ENCODE peak calls at places on chromosomes 12 and 14, in nine cellular contexts. G is B cell, Z is heart left ventricle, T is gastrocnemius medialis, I is PC-3, F is A549, N is psoas muscle, J is SK-N-SH, R is stomach. W is an unnamed sample.

GRCh38 chr14:102776761-102777710 is at the start of gene TRAF3:
- DNase-seq in G (peak), Z (peak), T (no peak), I (peak), F (peak), N (peak), J (peak), R (peak), W (peak)

GRCh38 chr12:132497514-132498405 is 7.8 kb downstream of the FBRSL1 start:
- DNase-seq in G (no peak), Z (no peak), T (no peak), I (no peak), F (no peak), N (no peak), J (no peak), R (no peak), W (no peak)

GRCh38 chr14:83826838-83827237 is 1703.1 kb upstream of the FLRT2 start:
- DNase-seq in G (no peak), Z (no peak), T (no peak), I (peak), F (no peak), N (no peak), J (no peak), R (no peak), W (no peak)

GRCh38 chr12:54385251-54385914 is 850 bp upstream of the ZNF385A start:
- DNase-seq in G (peak), Z (no peak), T (no peak), I (no peak), F (no peak), N (no peak), J (peak), R (no peak), W (no peak)

GRCh38 chr14:52080171-52080800 is 11.4 kb upstream of the NID2 start:
- DNase-seq in G (no peak), Z (no peak), T (no peak), I (peak), F (no peak), N (no peak), J (no peak), R (no peak), W (no peak)

GRCh38 chr14:103905861-103906456 is 22.3 kb upstream of the TDRD9 start:
- DNase-seq in G (no peak), Z (no peak), T (no peak), I (no peak), F (no peak), N (no peak), J (peak), R (no peak), W (no peak)

GRCh38 chr12:84276215-84276614 is 636.4 kb downstream of the SLC6A15 start:
- DNase-seq in G (no peak), Z (no peak), T (no peak), I (no peak), F (no peak), N (no peak), J (peak), R (no peak), W (no peak)

GRCh38 chr14:75063491-75064204 is at the start of gene ACYP1:
- DNase-seq in G (peak), Z (peak), T (peak), I (peak), F (peak), N (peak), J (peak), R (peak), W (peak)

GRCh38 chr12:1527789-1528188 is 66.6 kb downstream of the FBXL14 start:
- DNase-seq in G (no peak), Z (no peak), T (no peak), I (peak), F (no peak), N (no peak), J (no peak), R (no peak), W (no peak)

GRCh38 chr12:87704374-87704773 is 324.8 kb downstream of the C12orf50 start:
- DNase-seq in G (no peak), Z (no peak), T (no peak), I (peak), F (no peak), N (no peak), J (no peak), R (no peak), W (no peak)

GRCh38 chr14:92984082-92984788 is 61.3 kb downstream of the CHGA start:
- DNase-seq in G (no peak), Z (no peak), T (no peak), I (no peak), F (no peak), N (no peak), J (no peak), R (no peak), W (no peak)

GRCh38 chr14:102419276-102419675 is 56.5 kb downstream of the TECPR2 start:
- DNase-seq in G (no peak), Z (no peak), T (no peak), I (no peak), F (no peak), N (no peak), J (no peak), R (no peak), W (no peak)

GRCh38 chr12:13959131-13959734 is 22.2 kb downstream of the GRIN2B start:
- DNase-seq in G (no peak), Z (no peak), T (no peak), I (no peak), F (no peak), N (no peak), J (no peak), R (no peak), W (no peak)

GRCh38 chr14:105219043-105219612 is 29.2 kb upstream of the BTBD6 start:
- DNase-seq in G (no peak), Z (no peak), T (no peak), I (no peak), F (no peak), N (no peak), J (no peak), R (no peak), W (no peak)

GRCh38 chr12:40137252-40137651 is 31.4 kb upstream of the SLC2A13 start:
- DNase-seq in G (no peak), Z (no peak), T (no peak), I (no peak), F (no peak), N (no peak), J (no peak), R (no peak), W (no peak)

GRCh38 chr14:53093206-53093605 is 59.9 kb downstream of the DDHD1 start:
- DNase-seq in G (no peak), Z (no peak), T (no peak), I (no peak), F (no peak), N (no peak), J (no peak), R (no peak), W (no peak)

GRCh38 chr14:57526942-57527341 is 33.3 kb upstream of the CCDC198 start:
- DNase-seq in G (no peak), Z (no peak), T (no peak), I (no peak), F (no peak), N (no peak), J (no peak), R (no peak), W (no peak)
- TF ChIP-seq CTCF in G (no peak), Z (no peak), T (no peak), I (peak), F (no peak), N (no peak), J (no peak), R (no peak), W (no peak)

DNA sequence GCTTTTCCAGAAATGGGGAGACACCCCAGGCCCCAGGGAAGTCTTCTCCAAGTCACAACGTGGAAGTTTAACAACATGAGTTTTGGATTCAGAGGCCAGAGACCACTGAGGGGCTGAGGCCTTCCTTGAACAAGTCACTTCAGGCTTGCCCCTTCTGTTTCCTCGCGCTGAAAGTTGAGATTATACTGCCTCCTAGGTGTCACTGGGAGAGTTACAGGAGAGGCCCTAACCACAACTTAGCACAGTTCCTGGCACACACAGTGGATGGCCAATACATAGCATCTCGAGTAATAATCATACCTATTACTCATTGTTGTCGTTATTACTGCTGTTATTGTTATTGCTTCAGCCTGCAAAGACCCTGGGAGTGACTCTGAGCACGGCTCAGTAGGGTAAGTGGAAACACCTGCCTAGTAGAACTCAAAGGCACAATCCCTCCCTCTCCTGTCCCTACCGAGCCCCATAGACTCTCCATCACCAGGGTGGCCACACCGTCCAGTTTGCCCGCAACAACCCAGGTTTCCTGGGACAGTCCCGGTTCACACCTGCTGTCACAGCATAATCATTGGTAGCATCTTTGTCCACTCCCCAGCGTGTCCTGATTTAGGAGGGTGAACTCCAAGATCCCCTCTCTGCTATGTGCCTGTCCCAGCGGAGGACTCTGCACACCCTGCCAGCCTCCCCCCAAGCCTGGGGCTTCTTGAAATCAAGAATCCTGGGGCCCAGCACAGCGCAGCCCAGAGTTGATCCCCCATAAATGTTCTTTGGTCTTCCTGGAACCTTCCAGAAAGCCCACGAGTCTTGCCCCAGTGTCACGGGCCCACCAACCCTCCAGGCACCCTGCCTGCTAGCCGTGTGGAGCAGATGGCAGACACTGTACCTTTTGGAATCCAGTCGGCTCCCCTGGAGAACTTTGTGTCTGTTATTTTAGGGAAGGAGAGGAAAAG is 85.0 kb downstream of the SYNE3 start:
- DNase-seq in G (no peak), Z (no peak), T (no peak), I (peak), F (peak), N (no peak), J (peak), R (no peak), W (no peak)
- TF ChIP-seq CTCF in G (peak), Z (peak), T (no peak), I (peak), F (peak), N (peak), J (peak), R (no peak), W (no peak)

DNA sequence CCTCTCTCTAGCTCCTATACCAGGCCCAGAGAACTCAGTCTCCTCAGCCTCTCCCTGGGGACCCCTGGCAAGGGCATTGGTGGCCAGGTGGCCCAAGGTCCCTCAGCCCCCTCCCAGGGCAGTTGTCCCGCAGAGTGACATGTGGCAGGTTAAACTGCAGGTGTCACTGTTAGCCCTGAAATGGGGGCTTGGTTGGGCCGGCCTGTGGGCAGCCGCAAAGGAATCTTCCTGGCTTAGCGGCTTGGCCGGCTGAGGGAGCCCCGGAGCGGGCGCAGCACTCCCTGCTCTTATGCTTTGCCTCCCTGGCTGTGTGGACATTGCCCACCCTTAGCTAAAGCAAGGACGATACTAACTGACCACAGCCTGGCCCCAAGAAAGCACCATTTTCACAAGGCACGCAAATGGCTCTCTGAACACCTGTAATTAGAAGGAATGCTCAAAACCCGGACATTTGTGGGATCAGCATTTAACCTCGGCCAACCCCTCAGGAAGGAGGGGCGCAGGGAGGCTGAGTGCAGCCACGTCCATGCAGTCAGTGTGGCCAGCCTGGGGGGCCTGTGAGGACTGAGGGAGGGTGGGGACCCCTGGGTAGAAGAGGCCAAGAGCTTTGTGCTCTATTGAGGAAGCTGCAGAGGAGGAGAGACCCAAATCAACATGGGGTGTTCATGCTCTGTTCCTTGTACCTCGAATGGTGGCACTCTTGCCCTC is 82.2 kb downstream of the PAPOLA start:
- DNase-seq in G (no peak), Z (no peak), T (no peak), I (peak), F (peak), N (no peak), J (peak), R (no peak), W (no peak)
- TF ChIP-seq CTCF in G (no peak), Z (no peak), T (no peak), I (peak), F (peak), N (peak), J (peak), R (no peak), W (no peak)

DNA sequence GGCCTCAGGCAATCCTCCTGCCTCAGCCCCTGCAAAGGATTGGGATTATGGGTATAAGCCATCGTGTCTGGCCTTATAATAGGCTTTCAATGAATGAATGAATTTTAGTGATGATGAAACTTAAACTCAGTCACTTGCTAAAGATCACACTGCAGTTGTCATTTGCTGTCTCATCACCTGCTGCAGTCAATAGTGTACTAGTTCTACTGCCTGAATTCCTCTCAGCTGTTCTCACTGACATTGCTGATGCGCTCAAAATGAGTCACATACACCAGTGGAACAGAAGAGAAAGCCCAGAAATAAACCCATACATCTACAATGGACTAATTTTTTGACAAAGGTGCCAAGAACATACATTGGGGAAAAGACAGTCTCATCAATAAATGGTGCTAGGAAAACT is 5.6 kb upstream of the SYNJ2BP start:
- DNase-seq in G (no peak), Z (no peak), T (no peak), I (no peak), F (no peak), N (no peak), J (no peak), R (no peak), W (no peak)
- TF ChIP-seq CTCF in G (no peak), Z (no peak), T (no peak), I (no peak), F (no peak), N (no peak), J (no peak), R (no peak), W (no peak)

GRCh38 chr12:109715310-109716091 is 1.9 kb downstream of the FAM222A start:
- DNase-seq in G (peak), Z (no peak), T (no peak), I (no peak), F (no peak), N (peak), J (peak), R (peak), W (no peak)

GRCh38 chr12:109714913-109715244 is 1.3 kb downstream of the FAM222A start:
- DNase-seq in G (no peak), Z (no peak), T (no peak), I (no peak), F (no peak), N (no peak), J (peak), R (no peak), W (no peak)

GRCh38 chr12:109714141-109714912 is 702 bp downstream of the FAM222A start:
- DNase-seq in G (peak), Z (peak), T (peak), I (peak), F (peak), N (peak), J (peak), R (peak), W (peak)

GRCh38 chr12:109711596-109712461 is 1.8 kb upstream of the FAM222A start:
- DNase-seq in G (no peak), Z (no peak), T (no peak), I (no peak), F (no peak), N (no peak), J (no peak), R (peak), W (no peak)

GRCh38 chr12:109713187-109713984 is at the start of gene FAM222A:
- DNase-seq in G (peak), Z (peak), T (peak), I (peak), F (peak), N (peak), J (peak), R (peak), W (peak)
- TF ChIP-seq CTCF in G (no peak), Z (no peak), T (no peak), I (no peak), F (no peak), N (peak), J (no peak), R (no peak), W (peak)

GRCh38 chr12:15574353-15574752 is 214.8 kb downstream of the EPS8 start:
- DNase-seq in G (no peak), Z (no peak), T (no peak), I (no peak), F (no peak), N (no peak), J (no peak), R (no peak), W (no peak)
- TF ChIP-seq CTCF in G (no peak), Z (no peak), T (no peak), I (no peak), F (no peak), N (no peak), J (no peak), R (no peak), W (no peak)

GRCh38 chr14:34064349-34064748 is 113.5 kb upstream of the EGLN3 start:
- DNase-seq in G (no peak), Z (peak), T (peak), I (no peak), F (no peak), N (peak), J (no peak), R (peak), W (peak)
- TF ChIP-seq CTCF in G (no peak), Z (no peak), T (no peak), I (no peak), F (no peak), N (no peak), J (no peak), R (no peak), W (no peak)

W was measured in uterus.